ENCODE peak calls at places on chromosomes 4 and X, in five cellular contexts. One of them, this sample, is unnamed.
A peak's percentile ranks its signal among the peaks of the same experiment; 100 is the strongest.

GRCh38 chr4:169042608-169043007 is 32.6 kb upstream of the CBR4 start:
- DNase-seq in effector memory CD8-positive, alpha-beta T cell: no peak
- DNase-seq in A549: no peak
- DNase-seq in RPMI8226: no peak
- DNase-seq in EH: no peak
- DNase-seq in this sample: no peak

GRCh38 chr4:140156529-140157171 is 2.7 kb upstream of the MAML3 start:
- DNase-seq in effector memory CD8-positive, alpha-beta T cell: no peak
- DNase-seq in A549: no peak
- DNase-seq in RPMI8226: peak; percentile 51
- DNase-seq in EH: no peak
- DNase-seq in this sample: peak; percentile 80

GRCh38 chr4:188986271-188986689 is 847.0 kb downstream of the TRIML1 start:
- DNase-seq in effector memory CD8-positive, alpha-beta T cell: no peak
- DNase-seq in A549: peak; percentile 13
- DNase-seq in RPMI8226: peak; percentile 86
- DNase-seq in EH: peak; percentile 71
- DNase-seq in this sample: peak; percentile 62

GRCh38 chrX:637660-638481 is 7.3 kb downstream of the SHOX start:
- DNase-seq in effector memory CD8-positive, alpha-beta T cell: no peak
- DNase-seq in A549: no peak
- DNase-seq in RPMI8226: no peak
- DNase-seq in EH: peak; percentile 87
- DNase-seq in this sample: no peak

GRCh38 chr4:82890602-82890912 is 396 bp downstream of the SEC31A start:
- DNase-seq in effector memory CD8-positive, alpha-beta T cell: no peak
- DNase-seq in A549: peak; percentile 5
- DNase-seq in RPMI8226: no peak
- DNase-seq in EH: no peak
- DNase-seq in this sample: no peak

GRCh38 chr4:148239406-148239805 is 202.8 kb downstream of the NR3C2 start:
- DNase-seq in effector memory CD8-positive, alpha-beta T cell: no peak
- DNase-seq in A549: no peak
- DNase-seq in RPMI8226: peak; percentile 35
- DNase-seq in EH: no peak
- DNase-seq in this sample: no peak

GRCh38 chrX:144722307-144722706 is 525.0 kb upstream of the SPANXN1 start:
- DNase-seq in effector memory CD8-positive, alpha-beta T cell: no peak
- DNase-seq in A549: no peak
- DNase-seq in RPMI8226: no peak
- DNase-seq in EH: no peak
- DNase-seq in this sample: no peak

GRCh38 chr4:2399216-2399615 is 19.2 kb downstream of the ZFYVE28 start:
- DNase-seq in effector memory CD8-positive, alpha-beta T cell: no peak
- DNase-seq in A549: no peak
- DNase-seq in RPMI8226: no peak
- DNase-seq in EH: no peak
- DNase-seq in this sample: no peak

GRCh38 chrX:106959897-106960296 is 39.7 kb downstream of the CLDN2 start:
- DNase-seq in effector memory CD8-positive, alpha-beta T cell: no peak
- DNase-seq in A549: peak; percentile 39
- DNase-seq in RPMI8226: no peak
- DNase-seq in EH: peak; percentile 35
- DNase-seq in this sample: no peak

GRCh38 chrX:35625714-35626113 is 172.4 kb upstream of the MAGEB16 start:
- DNase-seq in effector memory CD8-positive, alpha-beta T cell: no peak
- DNase-seq in A549: no peak
- DNase-seq in RPMI8226: no peak
- DNase-seq in EH: no peak
- DNase-seq in this sample: no peak

GRCh38 chrX:88135735-88136134 is 611.3 kb upstream of the CPXCR1 start:
- DNase-seq in effector memory CD8-positive, alpha-beta T cell: no peak
- DNase-seq in A549: no peak
- DNase-seq in RPMI8226: no peak
- DNase-seq in EH: no peak
- DNase-seq in this sample: peak; percentile 28

GRCh38 chrX:102808336-102808735 is 87.8 kb downstream of the GPRASP3 start:
- DNase-seq in effector memory CD8-positive, alpha-beta T cell: no peak
- DNase-seq in A549: no peak
- DNase-seq in RPMI8226: no peak
- DNase-seq in EH: peak; percentile 59
- DNase-seq in this sample: no peak

GRCh38 chr4:8547108-8547911 is 32.9 kb upstream of the GPR78 start:
- DNase-seq in effector memory CD8-positive, alpha-beta T cell: no peak
- DNase-seq in A549: no peak
- DNase-seq in RPMI8226: peak; percentile 29
- DNase-seq in EH: peak; percentile 68
- DNase-seq in this sample: peak; percentile 47

GRCh38 chr4:75702919-75703411 is 21.4 kb upstream of the USO1 start:
- DNase-seq in effector memory CD8-positive, alpha-beta T cell: no peak
- DNase-seq in A549: no peak
- DNase-seq in RPMI8226: no peak
- DNase-seq in EH: no peak
- DNase-seq in this sample: no peak

GRCh38 chr4:170027181-170027829 is 1.1 kb upstream of the MFAP3L start:
- DNase-seq in effector memory CD8-positive, alpha-beta T cell: peak; percentile 86
- DNase-seq in A549: peak; percentile 76
- DNase-seq in RPMI8226: peak; percentile 79
- DNase-seq in EH: peak; percentile 96
- DNase-seq in this sample: peak; percentile 91

GRCh38 chr4:1191621-1192020 is 19.2 kb upstream of the SPON2 start:
- DNase-seq in effector memory CD8-positive, alpha-beta T cell: no peak
- DNase-seq in A549: no peak
- DNase-seq in RPMI8226: no peak
- DNase-seq in EH: no peak
- DNase-seq in this sample: no peak

GRCh38 chr4:77269505-77269904 is 112.5 kb downstream of the CCNG2 start:
- DNase-seq in effector memory CD8-positive, alpha-beta T cell: no peak
- DNase-seq in A549: no peak
- DNase-seq in RPMI8226: no peak
- DNase-seq in EH: no peak
- DNase-seq in this sample: no peak

GRCh38 chrX:52355108-52355507 is 13.7 kb upstream of the XAGE2 start:
- DNase-seq in effector memory CD8-positive, alpha-beta T cell: no peak
- DNase-seq in A549: no peak
- DNase-seq in RPMI8226: no peak
- DNase-seq in EH: no peak
- DNase-seq in this sample: no peak

GRCh38 chrX:39728025-39728424 is 369.7 kb downstream of the BCOR start:
- DNase-seq in effector memory CD8-positive, alpha-beta T cell: no peak
- DNase-seq in A549: no peak
- DNase-seq in RPMI8226: no peak
- DNase-seq in EH: peak; percentile 16
- DNase-seq in this sample: no peak

GRCh38 chrX:84475596-84475995 is 26.7 kb downstream of the HDX start:
- DNase-seq in effector memory CD8-positive, alpha-beta T cell: no peak
- DNase-seq in A549: no peak
- DNase-seq in RPMI8226: no peak
- DNase-seq in EH: no peak
- DNase-seq in this sample: no peak

GRCh38 chr4:26858947-26859401 is 1.7 kb upstream of the STIM2 start:
- DNase-seq in effector memory CD8-positive, alpha-beta T cell: no peak
- DNase-seq in A549: no peak
- DNase-seq in RPMI8226: no peak
- DNase-seq in EH: no peak
- DNase-seq in this sample: no peak